ENCODE peak calls at places on chromosomes 12 and 14, in four cellular contexts. One of them, this sample, is unnamed.

GRCh38 chr14:54600685-54601084 is 33.8 kb downstream of the SAMD4A start:
- DNase-seq in ovary: no peak
- DNase-seq in germinal center: no peak
- DNase-seq in hypothalamus: no peak
- DNase-seq in this sample: no peak

GRCh38 chr14:44657153-44657552 is 150.1 kb upstream of the FSCB start:
- DNase-seq in germinal center: no peak
- DNase-seq in ovary: no peak
- DNase-seq in hypothalamus: no peak
- DNase-seq in this sample: no peak

GRCh38 chr14:71692496-71692895 is 239.7 kb upstream of the RGS6 start:
- DNase-seq in germinal center: no peak
- DNase-seq in ovary: no peak
- DNase-seq in hypothalamus: peak
- DNase-seq in this sample: peak

GRCh38 chr12:116708826-116709756 is 28.8 kb downstream of the SPRING1 start:
- DNase-seq in hypothalamus: peak
- DNase-seq in ovary: peak
- DNase-seq in germinal center: peak
- DNase-seq in this sample: peak

GRCh38 chr12:7154042-7154441 is 23.9 kb downstream of the CLSTN3 start:
- DNase-seq in germinal center: no peak
- DNase-seq in ovary: no peak
- DNase-seq in hypothalamus: no peak
- DNase-seq in this sample: no peak

GRCh38 chr12:219891-220352 is 6.0 kb upstream of the SLC6A12 start:
- DNase-seq in ovary: peak
- DNase-seq in hypothalamus: peak
- DNase-seq in germinal center: peak
- DNase-seq in this sample: peak

GRCh38 chr14:65709576-65709975 is 297.0 kb downstream of the FUT8 start:
- DNase-seq in germinal center: no peak
- DNase-seq in hypothalamus: no peak
- DNase-seq in ovary: no peak
- DNase-seq in this sample: no peak

GRCh38 chr12:91256471-91256870 is 73.9 kb upstream of the DCN start:
- DNase-seq in ovary: no peak
- DNase-seq in germinal center: no peak
- DNase-seq in hypothalamus: no peak
- DNase-seq in this sample: no peak

GRCh38 chr14:77883479-77884238 is 83.8 kb downstream of the ADCK1 start:
- DNase-seq in ovary: no peak
- DNase-seq in hypothalamus: no peak
- DNase-seq in germinal center: no peak
- DNase-seq in this sample: no peak

GRCh38 chr12:122356192-122356635 is 66.3 kb downstream of the CLIP1 start:
- DNase-seq in ovary: no peak
- DNase-seq in hypothalamus: no peak
- DNase-seq in germinal center: peak
- DNase-seq in this sample: no peak

GRCh38 chr12:15688202-15688736 is 100.9 kb downstream of the EPS8 start:
- DNase-seq in germinal center: no peak
- DNase-seq in hypothalamus: peak
- DNase-seq in ovary: peak
- DNase-seq in this sample: peak

GRCh38 chr14:69610859-69611263 is 535 bp upstream of the SUSD6 start:
- DNase-seq in hypothalamus: no peak
- DNase-seq in ovary: no peak
- DNase-seq in germinal center: no peak
- DNase-seq in this sample: no peak

GRCh38 chr12:64814432-64814831 is 10.0 kb upstream of the TBC1D30 start:
- DNase-seq in germinal center: no peak
- DNase-seq in hypothalamus: no peak
- DNase-seq in ovary: no peak
- DNase-seq in this sample: no peak

GRCh38 chr12:110923192-110923591 is 2.8 kb upstream of the MYL2 start:
- DNase-seq in germinal center: no peak
- DNase-seq in hypothalamus: no peak
- DNase-seq in ovary: no peak
- DNase-seq in this sample: no peak

This sample was measured in posterior cingulate gyrus.